ENCODE peak calls at places on chromosomes 6 and 20, in eight cellular contexts. E, A, T, F, X, H, U and Y are unnamed samples.

GRCh38 chr20:47389867-47390347 is 33.4 kb upstream of the ZMYND8 start:
- DNase-seq in E (no peak), A (no peak), T (no peak), F (peak; percentile 62), X (no peak), H (no peak), U (no peak), Y (no peak)

GRCh38 chr6:164753517-164753916 is 555.9 kb downstream of the C6orf118 start:
- DNase-seq in E (no peak), A (no peak), T (no peak), F (no peak), X (no peak), H (no peak), U (no peak), Y (no peak)

GRCh38 chr6:99612551-99613397 is 6.1 kb downstream of the PRDM13 start:
- DNase-seq in E (no peak), A (no peak), T (no peak), F (no peak), X (no peak), H (peak; percentile 82), U (no peak), Y (no peak)

GRCh38 chr6:27736686-27737085 is 175.5 kb downstream of the OR2B2 start:
- DNase-seq in E (no peak), A (no peak), T (no peak), F (no peak), X (no peak), H (no peak), U (no peak), Y (no peak)

GRCh38 chr20:36848078-36848660 is 27.8 kb upstream of the TLDC2 start:
- DNase-seq in E (peak; percentile 52), A (no peak), T (peak; percentile 53), F (no peak), X (no peak), H (no peak), U (peak; percentile 93), Y (no peak)

GRCh38 chr6:36657265-36657664 is 21.2 kb upstream of the CDKN1A start:
- DNase-seq in E (no peak), A (no peak), T (no peak), F (no peak), X (no peak), H (no peak), U (no peak), Y (no peak)

GRCh38 chr6:152948150-152948768 is 34.6 kb downstream of the FBXO5 start:
- DNase-seq in E (no peak), A (peak; percentile 49), T (no peak), F (peak; percentile 7), X (no peak), H (no peak), U (no peak), Y (no peak)

GRCh38 chr20:45415822-45416637 is at the start of gene PIGT:
- DNase-seq in E (peak; percentile 75), A (peak; percentile 91), T (peak; percentile 80), F (peak; percentile 81), X (peak; percentile 89), H (peak; percentile 84), U (peak; percentile 93), Y (peak; percentile 90)

GRCh38 chr6:116507324-116507723 is 4.1 kb upstream of the CALHM5 start:
- DNase-seq in E (no peak), A (no peak), T (no peak), F (no peak), X (no peak), H (no peak), U (no peak), Y (no peak)
- TF ChIP-seq EP300 in E (no peak), A (no peak), T (no peak), F (no peak), X (no peak), H (no peak), U (no peak), Y (no peak)

DNA sequence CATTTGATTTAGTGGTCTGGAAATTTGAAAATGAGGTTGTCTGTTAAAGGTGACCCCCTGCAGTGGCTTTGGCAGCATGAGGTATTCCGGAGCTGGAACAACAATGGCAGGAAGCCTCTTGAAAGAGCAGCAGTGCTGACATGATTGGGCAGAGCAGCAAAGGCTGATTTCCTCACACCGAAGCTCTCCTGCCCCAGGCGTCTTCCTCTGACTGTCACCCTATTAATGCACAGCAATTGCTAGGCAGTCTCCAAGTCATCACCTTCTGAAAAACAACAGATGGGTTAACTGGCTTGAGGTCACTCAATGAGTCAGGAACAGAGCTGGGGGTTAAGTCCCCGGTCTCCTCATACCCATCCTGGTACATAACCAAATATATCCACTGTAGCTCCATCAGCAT is 241.8 kb upstream of the MMS22L start:
- DNase-seq in E (no peak), A (no peak), T (no peak), F (no peak), X (no peak), H (peak; percentile 53), U (no peak), Y (no peak)
- TF ChIP-seq EP300 in E (no peak), A (no peak), T (no peak), F (no peak), X (no peak), H (no peak), U (no peak), Y (no peak)

GRCh38 chr6:12608874-12609273 is 107.7 kb upstream of the PHACTR1 start:
- DNase-seq in E (no peak), A (no peak), T (no peak), F (no peak), X (no peak), H (no peak), U (no peak), Y (no peak)
- TF ChIP-seq EP300 in E (no peak), A (no peak), T (no peak), F (no peak), X (no peak), H (no peak), U (no peak), Y (no peak)

GRCh38 chr6:161654209-161654608 is 380.3 kb upstream of the AGPAT4 start:
- DNase-seq in E (no peak), A (no peak), T (no peak), F (no peak), X (no peak), H (no peak), U (no peak), Y (no peak)
- TF ChIP-seq EP300 in E (no peak), A (no peak), T (no peak), F (no peak), X (no peak), H (no peak), U (no peak), Y (no peak)

GRCh38 chr20:63233924-63234323 is 1.8 kb upstream of the BIRC7 start:
- DNase-seq in E (no peak), A (no peak), T (no peak), F (no peak), X (no peak), H (no peak), U (no peak), Y (no peak)

GRCh38 chr20:63234693-63235398 is 859 bp upstream of the BIRC7 start:
- DNase-seq in E (no peak), A (no peak), T (no peak), F (peak; percentile 63), X (peak; percentile 52), H (peak; percentile 85), U (no peak), Y (peak; percentile 19)

GRCh38 chr20:63233061-63233344 is 2.7 kb upstream of the BIRC7 start:
- DNase-seq in E (no peak), A (no peak), T (no peak), F (no peak), X (no peak), H (no peak), U (no peak), Y (no peak)

GRCh38 chr20:63230800-63231268 is 4.9 kb upstream of the BIRC7 start:
- DNase-seq in E (peak; percentile 41), A (peak; percentile 74), T (peak; percentile 38), F (no peak), X (peak; percentile 57), H (peak; percentile 77), U (peak; percentile 78), Y (peak; percentile 32)

GRCh38 chr20:63232235-63233060 is 3.3 kb upstream of the BIRC7 start:
- DNase-seq in E (no peak), A (no peak), T (no peak), F (peak; percentile 93), X (no peak), H (no peak), U (no peak), Y (no peak)
- TF ChIP-seq EP300 in E (no peak), A (no peak), T (no peak), F (peak; percentile 92), X (no peak), H (no peak), U (no peak), Y (no peak)

DNA sequence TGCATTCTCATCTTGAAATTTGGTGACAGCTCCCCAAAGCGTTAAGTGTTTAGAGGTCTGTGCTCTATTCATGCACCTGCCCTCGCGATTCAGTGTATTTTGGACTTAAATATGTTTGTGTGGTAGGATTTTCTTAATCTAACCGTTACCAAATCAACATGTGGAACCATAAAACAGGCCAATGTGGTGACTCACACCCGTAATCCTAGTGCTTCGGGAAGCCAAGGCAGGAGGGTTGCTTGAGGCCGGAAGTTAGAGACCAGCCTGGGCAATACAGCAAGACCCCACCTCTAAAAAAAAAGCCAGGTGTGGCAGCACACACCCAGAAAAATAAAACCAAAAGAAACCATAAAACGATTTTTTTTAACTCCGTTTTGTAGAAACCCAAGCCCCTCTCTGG is 31.5 kb downstream of the PYGB start:
- DNase-seq in E (peak; percentile 2), A (no peak), T (no peak), F (no peak), X (no peak), H (no peak), U (no peak), Y (peak; percentile 16)
- TF ChIP-seq EP300 in E (no peak), A (no peak), T (no peak), F (no peak), X (no peak), H (no peak), U (no peak), Y (no peak)

GRCh38 chr20:21941941-21942805 is 236.7 kb downstream of the PAX1 start:
- DNase-seq in E (no peak), A (no peak), T (peak; percentile 31), F (no peak), X (no peak), H (no peak), U (no peak), Y (no peak)

GRCh38 chr20:21933526-21933925 is 228.1 kb downstream of the PAX1 start:
- DNase-seq in E (no peak), A (no peak), T (no peak), F (no peak), X (no peak), H (no peak), U (no peak), Y (no peak)

GRCh38 chr20:21936720-21937380 is 231.4 kb downstream of the PAX1 start:
- DNase-seq in E (no peak), A (no peak), T (no peak), F (no peak), X (no peak), H (no peak), U (no peak), Y (no peak)

GRCh38 chr20:21936261-21936660 is 230.8 kb downstream of the PAX1 start:
- DNase-seq in E (no peak), A (no peak), T (no peak), F (no peak), X (no peak), H (no peak), U (no peak), Y (no peak)
- TF ChIP-seq EP300 in E (no peak), A (no peak), T (no peak), F (no peak), X (no peak), H (no peak), U (no peak), Y (no peak)